ENCODE peak calls at places on chromosome 4, in ten cellular contexts. K is A172; Z is HCT116; B is esophagus squamous epithelium; N is T-helper 22 cell; I is naive thymus-derived CD4-positive, alpha-beta T cell; L is T-cell; S is ecto neural progenitor cell; D is tibial artery; V is HS-27A. E is an unnamed sample.

GRCh38 chr4:152166567-152166966 is 369.3 kb downstream of the FBXW7 start:
- DNase-seq in N (no peak), K (no peak), L (no peak), Z (no peak), B (no peak), I (no peak), D (no peak), S (peak; percentile 58), V (no peak), E (no peak)

GRCh38 chr4:108114503-108114902 is 54.2 kb downstream of the LEF1 start:
- DNase-seq in D (no peak), V (no peak), Z (no peak), K (no peak), I (no peak), L (no peak), N (no peak), S (no peak), B (no peak), E (no peak)

GRCh38 chr4:86497980-86498379 is 96.1 kb upstream of the PTPN13 start:
- DNase-seq in B (no peak), D (no peak), K (no peak), S (no peak), N (no peak), I (no peak), Z (no peak), L (no peak), V (no peak), E (no peak)

GRCh38 chr4:112327950-112328349 is 30.8 kb downstream of the ALPK1 start:
- DNase-seq in S (no peak), I (peak; percentile 27), V (peak; percentile 41), D (no peak), Z (peak; percentile 32), N (no peak), B (no peak), K (peak; percentile 36), L (peak; percentile 7), E (no peak)

GRCh38 chr4:153110739-153111138 is 93.5 kb upstream of the TRIM2 start:
- DNase-seq in K (no peak), L (no peak), B (no peak), S (no peak), D (no peak), I (no peak), N (no peak), Z (no peak), V (no peak), E (peak; percentile 46)

GRCh38 chr4:150381671-150382427 is 200.1 kb upstream of the MAB21L2 start:
- DNase-seq in S (no peak), Z (no peak), N (no peak), B (no peak), D (no peak), K (no peak), I (no peak), L (no peak), V (no peak), E (no peak)

GRCh38 chr4:95129036-95129435 is 371.3 kb downstream of the BMPR1B start:
- DNase-seq in L (no peak), V (no peak), B (no peak), N (no peak), D (no peak), K (no peak), S (no peak), Z (no peak), I (no peak), E (no peak)

GRCh38 chr4:80202784-80203553 is 5.7 kb downstream of the PRDM8 start:
- DNase-seq in L (peak; percentile 54), B (peak; percentile 9), I (peak; percentile 53), S (peak; percentile 67), V (no peak), D (peak; percentile 24), K (no peak), Z (no peak), N (peak; percentile 42), E (peak; percentile 79)

GRCh38 chr4:23750125-23750524 is 139.7 kb downstream of the PPARGC1A start:
- DNase-seq in V (no peak), D (no peak), L (no peak), B (no peak), K (no peak), N (no peak), S (no peak), I (no peak), Z (no peak), E (no peak)

GRCh38 chr4:48360285-48360965 is 19.1 kb downstream of the SLAIN2 start:
- DNase-seq in N (no peak), K (no peak), B (no peak), I (no peak), D (no peak), S (no peak), Z (no peak), L (no peak), V (no peak), E (no peak)

GRCh38 chr4:150723727-150724411 is 141.9 kb downstream of the MAB21L2 start:
- DNase-seq in V (no peak), D (no peak), I (no peak), S (no peak), L (no peak), K (no peak), B (no peak), Z (no peak), N (no peak), E (no peak)

GRCh38 chr4:60805500-60806313 is 394.4 kb upstream of the ADGRL3 start:
- DNase-seq in D (no peak), L (no peak), S (no peak), V (peak; percentile 26), Z (no peak), K (peak; percentile 23), I (no peak), N (no peak), B (no peak), E (no peak)

GRCh38 chr4:152256996-152257395 is 278.9 kb downstream of the FBXW7 start:
- DNase-seq in V (no peak), S (no peak), Z (no peak), L (no peak), B (no peak), K (no peak), I (no peak), D (no peak), N (no peak), E (no peak)

GRCh38 chr4:15754323-15754722 is 23.8 kb upstream of the CD38 start:
- DNase-seq in K (peak; percentile 38), L (peak; percentile 44), Z (no peak), B (no peak), N (peak; percentile 40), V (no peak), S (no peak), I (peak; percentile 62), D (no peak), E (no peak)

GRCh38 chr4:165767671-165768070 is 105.4 kb upstream of the TLL1 start:
- DNase-seq in N (no peak), B (no peak), Z (no peak), D (no peak), I (no peak), L (no peak), V (no peak), S (no peak), K (no peak), E (no peak)

GRCh38 chr4:54495091-54495490 is 162.7 kb upstream of the KIT start:
- DNase-seq in I (no peak), K (peak; percentile 25), S (peak; percentile 52), D (no peak), Z (no peak), L (no peak), B (no peak), V (no peak), N (no peak), E (no peak)

GRCh38 chr4:53981066-53981465 is 83.3 kb downstream of the CHIC2 start:
- DNase-seq in N (no peak), S (no peak), D (no peak), K (no peak), Z (no peak), L (no peak), B (no peak), V (no peak), I (no peak), E (no peak)

GRCh38 chr4:26140150-26140898 is 180.5 kb upstream of the RBPJ start:
- DNase-seq in K (peak; percentile 68), B (no peak), D (no peak), V (peak; percentile 34), N (no peak), I (no peak), Z (no peak), L (no peak), S (no peak), E (no peak)

GRCh38 chr4:164446516-164446915 is 307.4 kb upstream of the SMIM31 start:
- DNase-seq in Z (no peak), L (no peak), N (no peak), K (peak; percentile 33), B (no peak), S (no peak), V (no peak), D (no peak), I (no peak), E (no peak)

GRCh38 chr4:157075811-157076577 is at the start of gene GLRB:
- DNase-seq in D (peak; percentile 19), S (peak; percentile 71), K (no peak), B (no peak), I (no peak), L (no peak), Z (no peak), V (no peak), N (no peak), E (peak; percentile 85)

GRCh38 chr4:2009651-2010233 is 968 bp upstream of the NELFA start:
- DNase-seq in L (peak; percentile 52), V (no peak), I (peak; percentile 55), D (peak; percentile 47), K (peak; percentile 36), N (peak; percentile 45), Z (peak; percentile 43), S (peak; percentile 63), B (no peak), E (no peak)

GRCh38 chr4:11949355-11949754 is 520.7 kb upstream of the HS3ST1 start:
- DNase-seq in K (no peak), I (no peak), D (no peak), L (no peak), V (no peak), B (no peak), N (no peak), S (no peak), Z (peak; percentile 3), E (no peak)

GRCh38 chr4:3374011-3374645 is 67.6 kb upstream of the HGFAC start:
- DNase-seq in S (no peak), L (no peak), V (no peak), B (no peak), D (no peak), Z (no peak), K (no peak), I (no peak), N (no peak), E (no peak)

GRCh38 chr4:142353149-142353738 is 492.9 kb downstream of the INPP4B start:
- DNase-seq in I (peak; percentile 50), K (peak; percentile 68), D (no peak), B (no peak), S (no peak), N (no peak), Z (peak; percentile 69), L (peak; percentile 31), V (peak; percentile 71), E (no peak)

GRCh38 chr4:109977854-109978501 is 65.3 kb downstream of the EGF start:
- DNase-seq in L (no peak), I (peak; percentile 5), S (no peak), N (no peak), B (no peak), V (no peak), K (peak; percentile 38), Z (peak; percentile 27), D (no peak), E (no peak)

GRCh38 chr4:71011451-71011850 is 18.0 kb downstream of the DCK start:
- DNase-seq in D (no peak), I (no peak), B (no peak), K (no peak), V (no peak), L (no peak), S (no peak), N (no peak), Z (no peak), E (no peak)

GRCh38 chr4:5381981-5382441 is 326.3 kb downstream of the EVC2 start:
- DNase-seq in K (peak; percentile 36), I (no peak), B (no peak), D (no peak), L (no peak), N (no peak), Z (no peak), S (no peak), V (no peak), E (peak; percentile 89)

GRCh38 chr4:2935762-2936743 is 27.2 kb downstream of the NOP14 start:
- DNase-seq in B (no peak), Z (peak; percentile 69), N (peak; percentile 73), L (peak; percentile 45), D (peak; percentile 18), S (no peak), V (no peak), K (peak; percentile 99), I (no peak), E (no peak)

E was measured in osteocyte.